ENCODE peak calls at places on chromosomes 7 and 10, in four cellular contexts. Y is K562, C is tibial nerve, M is psoas muscle. F is an unnamed sample. For H3K4me1, the result is how much of the 10 kb centered on the place peaks cover.

GRCh38 chr10:97127960-97128850 is 57.6 kb downstream of the SLIT1 start:
- DNase-seq in Y (no peak), C (no peak), M (no peak), F (no peak)

GRCh38 chr10:132827423-132827789 is 41.5 kb upstream of the NKX6-2 start:
- DNase-seq in Y (no peak), C (no peak), M (no peak), F (no peak)

GRCh38 chr7:111813306-111813705 is 251.0 kb upstream of the IMMP2L start:
- DNase-seq in Y (no peak), C (no peak), M (no peak), F (no peak)

GRCh38 chr7:43377196-43377935 is 205.5 kb upstream of the STK17A start:
- DNase-seq in Y (no peak), C (no peak), M (no peak), F (no peak)

GRCh38 chr7:116569737-116570136 is 44.9 kb downstream of the CAV1 start:
- DNase-seq in Y (no peak), C (no peak), M (no peak), F (no peak)

GRCh38 chr10:5419466-5420094 is 7.2 kb downstream of the NET1 start:
- DNase-seq in Y (no peak), C (no peak), M (no peak), F (no peak)

GRCh38 chr7:128112781-128113221 is 81.6 kb upstream of the LRRC4 start:
- DNase-seq in Y (no peak), C (no peak), M (no peak), F (no peak)

GRCh38 chr7:149804106-149804505 is 30.7 kb upstream of the ZNF467 start:
- DNase-seq in Y (no peak), C (no peak), M (no peak), F (no peak)

GRCh38 chr10:65194555-65194954 is 1673.4 kb downstream of the REEP3 start:
- DNase-seq in Y (no peak), C (no peak), M (no peak), F (no peak)

GRCh38 chr10:29635711-29636144 is 957 bp upstream of the SVIL start:
- DNase-seq in Y (no peak), C (no peak), M (no peak), F (no peak)

GRCh38 chr7:54944179-54944578 is 74.6 kb upstream of the EGFR start:
- DNase-seq in Y (no peak), C (no peak), M (no peak), F (no peak)

GRCh38 chr10:78991187-78991586 is 77.6 kb upstream of the ZMIZ1 start:
- DNase-seq in Y (no peak), C (no peak), M (no peak), F (no peak)

GRCh38 chr7:139871820-139872219 is 42.8 kb downstream of the TBXAS1 start:
- DNase-seq in Y (no peak), C (no peak), M (no peak), F (no peak)

GRCh38 chr7:41501466-41501865 is 201.4 kb downstream of the INHBA start:
- DNase-seq in Y (no peak), C (no peak), M (no peak), F (no peak)

DNA sequence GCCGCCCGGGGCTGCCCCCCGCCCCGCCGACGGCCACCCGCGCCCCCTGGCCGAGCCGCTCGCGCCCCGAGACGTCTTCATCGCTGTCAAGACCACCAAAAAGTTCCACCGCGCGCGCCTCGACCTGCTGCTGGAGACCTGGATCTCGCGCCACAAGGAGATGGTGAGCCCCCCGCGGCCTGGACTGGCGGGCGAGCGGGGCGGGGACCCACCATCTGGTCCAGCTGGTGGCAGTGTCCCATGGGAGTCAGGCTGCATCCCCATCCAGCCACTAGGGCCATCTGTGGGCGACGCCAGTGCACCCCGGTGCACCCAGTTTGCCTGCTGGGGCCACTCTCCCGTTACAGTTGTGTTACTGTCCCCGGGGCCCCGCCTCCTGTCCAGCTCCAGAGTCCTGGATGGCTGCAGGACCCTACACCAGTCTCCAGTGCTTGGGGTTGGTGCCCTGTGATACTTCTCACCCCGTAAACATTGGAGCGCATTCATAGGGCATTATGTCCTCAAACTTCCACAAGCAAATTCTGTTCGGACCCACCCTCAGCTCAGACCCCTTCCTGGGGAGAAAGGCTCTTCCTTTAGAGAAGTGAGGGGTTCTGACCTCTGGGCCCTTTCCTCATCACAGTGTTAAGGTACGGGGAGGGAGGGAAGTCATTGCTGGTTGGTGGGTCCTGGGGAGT is 695 bp downstream of the LFNG start:
- DNase-seq in Y (peak), C (no peak), M (peak), F (peak)
- H3K4me1 ChIP-seq in Y (half or more), C (half or more), M (under half), F (half or more)

GRCh38 chr7:69363131-69363530 is 235.1 kb upstream of the AUTS2 start:
- DNase-seq in Y (no peak), C (no peak), M (no peak), F (no peak)

GRCh38 chr7:69364814-69365587 is 233.3 kb upstream of the AUTS2 start:
- DNase-seq in Y (no peak), C (no peak), M (no peak), F (no peak)

GRCh38 chr7:69360913-69361312 is 237.4 kb upstream of the AUTS2 start:
- DNase-seq in Y (no peak), C (no peak), M (no peak), F (no peak)

GRCh38 chr7:69367785-69368184 is 230.5 kb upstream of the AUTS2 start:
- DNase-seq in Y (no peak), C (no peak), M (no peak), F (no peak)

DNA sequence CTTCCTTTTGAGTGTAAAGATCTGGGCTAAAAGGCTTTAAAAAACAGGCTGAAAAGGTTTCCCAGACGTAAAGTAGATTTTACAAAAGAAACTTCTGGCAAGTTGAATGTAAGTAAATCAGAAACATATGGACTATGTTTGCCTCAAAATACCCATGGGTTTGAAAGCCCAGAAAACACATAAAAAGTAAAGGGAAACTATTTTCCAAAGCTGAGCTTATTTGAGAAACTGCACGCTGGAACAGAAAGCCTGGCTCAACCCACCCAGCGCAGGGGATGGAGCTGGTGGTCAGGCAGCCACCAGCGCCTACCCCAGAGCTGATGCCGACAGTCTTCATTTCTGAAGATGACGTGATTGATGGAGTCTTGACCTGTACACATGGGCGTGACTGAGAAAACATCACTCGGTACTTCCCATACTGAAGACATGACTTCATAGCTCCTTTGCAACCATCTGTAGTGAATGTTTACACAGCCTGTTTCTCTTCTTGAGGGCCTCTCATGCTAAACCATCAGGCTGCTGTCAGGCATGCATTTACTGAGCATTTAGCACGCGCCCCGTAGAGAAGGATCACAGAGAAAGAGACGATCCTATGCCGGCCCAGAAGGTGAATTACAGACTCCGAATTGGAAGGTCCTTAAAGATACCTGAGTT is 232.6 kb upstream of the AUTS2 start:
- DNase-seq in Y (no peak), C (no peak), M (no peak), F (no peak)
- H3K4me3 ChIP-seq in Y (no peak), C (no peak), M (no peak), F (no peak)

GRCh38 chr10:124745257-124745656 is 1.1 kb upstream of the FAM53B start:
- DNase-seq in Y (no peak), C (no peak), M (no peak), F (no peak)
- H3K27ac ChIP-seq in Y (peak), C (peak), M (peak), F (peak)

GRCh38 chr10:8052970-8053445 is 1.5 kb upstream of the GATA3 start:
- DNase-seq in Y (no peak), C (no peak), M (no peak), F (no peak)

GRCh38 chr10:8053446-8054242 is 844 bp upstream of the GATA3 start:
- DNase-seq in Y (peak), C (no peak), M (peak), F (peak)

GRCh38 chr10:8051851-8052257 is 2.6 kb upstream of the GATA3 start:
- DNase-seq in Y (no peak), C (no peak), M (no peak), F (no peak)

GRCh38 chr10:8051109-8051781 is 3.2 kb upstream of the GATA3 start:
- DNase-seq in Y (no peak), C (no peak), M (no peak), F (no peak)

DNA sequence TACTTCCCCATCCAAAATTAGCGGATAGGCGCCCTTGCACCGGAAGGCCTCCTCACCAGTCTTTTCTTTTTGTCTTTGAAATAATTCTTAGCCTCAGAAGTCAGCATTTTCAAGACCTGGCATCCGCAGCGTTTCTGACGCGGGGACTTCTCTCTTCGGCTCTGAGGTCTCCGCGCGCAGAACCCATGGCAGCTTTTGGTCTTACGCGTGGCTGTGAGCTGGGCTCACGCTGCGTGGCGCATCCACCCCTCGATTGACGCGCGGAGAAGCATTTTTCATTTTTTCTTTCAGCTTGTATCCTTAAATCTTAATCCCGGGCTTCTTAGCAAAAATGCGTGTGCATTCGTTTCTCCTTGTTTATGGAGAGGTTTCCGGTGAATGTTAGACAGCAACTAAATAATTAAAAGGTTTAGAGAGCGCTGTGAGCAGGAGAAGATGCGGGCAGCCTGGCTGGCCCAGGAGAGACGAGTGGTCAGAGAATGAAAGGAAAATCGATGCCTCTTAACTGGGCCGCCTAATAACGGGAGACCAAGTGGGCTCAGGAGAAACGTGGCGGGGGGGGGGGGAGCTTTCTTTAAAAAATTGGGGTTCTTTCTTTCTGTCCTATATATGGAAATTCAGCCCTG is 2.0 kb upstream of the GATA3 start:
- DNase-seq in Y (no peak), C (no peak), M (no peak), F (no peak)
- H3K4me1 ChIP-seq in Y (under half), C (half or more), M (under half), F (half or more)

DNA sequence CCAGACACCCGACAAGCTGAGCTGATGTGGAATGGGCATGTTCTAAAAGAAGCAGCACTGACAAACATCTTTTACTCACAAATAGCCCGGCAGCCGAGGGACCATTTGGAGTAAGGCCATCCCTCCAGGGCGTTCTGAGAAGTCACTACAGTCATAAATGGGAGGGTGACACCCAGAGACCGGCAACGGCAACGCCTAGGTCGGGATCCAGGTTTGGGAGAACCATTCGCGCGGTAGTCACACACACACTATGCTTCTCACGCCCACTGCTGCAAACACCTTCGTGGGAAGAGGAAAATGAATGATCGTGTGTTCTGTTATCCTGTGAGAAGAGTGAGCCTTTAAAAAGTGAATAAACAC is 9.8 kb downstream of the TNS3 start:
- DNase-seq in Y (no peak), C (no peak), M (no peak), F (no peak)
- H3K4me3 ChIP-seq in Y (no peak), C (peak), M (peak), F (no peak)

GRCh38 chr10:72316386-72316700 is 38.4 kb downstream of the DNAJB12 start:
- DNase-seq in Y (no peak), C (no peak), M (no peak), F (no peak)
- H3K27ac ChIP-seq in Y (peak), C (peak), M (peak), F (peak)

DNA sequence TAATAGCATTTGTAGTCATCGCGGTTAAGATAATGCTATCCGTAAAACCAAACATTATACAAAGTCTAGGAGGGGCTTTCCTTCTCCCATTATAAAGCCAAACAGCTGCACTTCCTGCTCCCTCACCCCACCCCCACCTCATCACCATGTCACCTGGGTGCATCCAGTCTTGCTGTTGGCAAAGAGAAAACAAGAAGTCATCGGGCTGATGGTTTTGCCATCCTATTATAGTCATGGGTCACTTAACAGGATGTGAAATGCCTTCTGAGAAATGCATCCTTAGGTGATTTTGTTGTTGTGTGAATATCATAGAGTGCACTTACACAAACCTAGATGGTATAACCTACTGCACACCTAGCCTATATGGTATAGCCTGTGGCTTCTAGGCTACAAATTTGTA is 157.0 kb downstream of the BMPER start:
- DNase-seq in Y (no peak), C (no peak), M (no peak), F (no peak)
- H3K4me1 ChIP-seq in Y (under half), C (half or more), M (under half), F (under half)

GRCh38 chr7:13990319-13990983 is 985 bp upstream of the ETV1 start:
- DNase-seq in Y (no peak), C (peak), M (peak), F (no peak)

GRCh38 chr7:13991791-13992620 is 2.5 kb upstream of the ETV1 start:
- DNase-seq in Y (no peak), C (no peak), M (no peak), F (no peak)

GRCh38 chr7:13989944-13990295 is 454 bp upstream of the ETV1 start:
- DNase-seq in Y (no peak), C (peak), M (no peak), F (no peak)

GRCh38 chr7:13992621-13992982 is 3.1 kb upstream of the ETV1 start:
- DNase-seq in Y (no peak), C (no peak), M (no peak), F (no peak)

GRCh38 chr7:13990984-13991790 is 1.7 kb upstream of the ETV1 start:
- DNase-seq in Y (peak), C (peak), M (peak), F (no peak)
- H3K4me3 ChIP-seq in Y (peak), C (peak), M (peak), F (peak)